ENCODE peak calls at places on chromosomes 4 and X, in nine cellular contexts. U is OCI-LY7; Z is suprapubic skin; B is mammary epithelial cell; C is SK-N-SH; P is PC-3; G is CD8-positive, alpha-beta memory T cell; I is fibroblast of lung; O is stomach. M is an unnamed sample. For H3K36me3 and H3K4me1, the result is how much of the 10 kb centered on the place peaks cover.

GRCh38 chrX:154476821-154477220 is 2.3 kb downstream of the LAGE3 start:
- DNase-seq in C (no peak), O (no peak), G (no peak), P (no peak), U (no peak), Z (no peak), B (no peak), I (no peak), M (no peak)

GRCh38 chr4:129561280-129561679 is 465.3 kb downstream of the C4orf33 start:
- DNase-seq in I (no peak), C (no peak), Z (no peak), O (no peak), U (no peak), G (no peak), B (no peak), P (no peak), M (no peak)

GRCh38 chr4:25441519-25442117 is 64.6 kb downstream of the ANAPC4 start:
- DNase-seq in O (peak), I (peak), B (peak), U (peak), C (peak), G (no peak), P (peak), Z (peak), M (peak)

GRCh38 chr4:38210396-38211114 is 250.4 kb downstream of the PTTG2 start:
- DNase-seq in P (no peak), G (no peak), C (no peak), B (no peak), O (no peak), Z (no peak), I (no peak), U (no peak), M (no peak)

GRCh38 chr4:42709392-42710065 is 52.6 kb upstream of the ATP8A1 start:
- DNase-seq in B (no peak), P (peak), C (no peak), U (no peak), Z (no peak), G (no peak), O (no peak), I (no peak), M (no peak)

GRCh38 chr4:106287353-106287969 is 28.5 kb downstream of the TBCK start:
- DNase-seq in Z (no peak), I (peak), B (peak), G (no peak), C (no peak), P (peak), O (no peak), U (no peak), M (no peak)

GRCh38 chr4:41318839-41319530 is 62.3 kb downstream of the UCHL1 start:
- DNase-seq in P (peak), C (no peak), G (no peak), U (no peak), I (no peak), Z (no peak), O (no peak), B (peak), M (no peak)

GRCh38 chr4:92265798-92266197 is 38.0 kb upstream of the GRID2 start:
- DNase-seq in I (no peak), Z (no peak), G (no peak), P (no peak), U (no peak), C (no peak), O (no peak), B (no peak), M (no peak)

GRCh38 chr4:152485726-152486276 is 50.1 kb downstream of the FBXW7 start:
- DNase-seq in C (no peak), P (peak), B (peak), I (peak), Z (no peak), O (no peak), U (no peak), G (no peak), M (no peak)

GRCh38 chr4:98631506-98631905 is 26.9 kb downstream of the TSPAN5 start:
- DNase-seq in Z (no peak), G (no peak), I (no peak), O (no peak), P (no peak), U (no peak), B (no peak), C (no peak), M (no peak)

GRCh38 chr4:154189346-154189745 is 302.3 kb downstream of the DCHS2 start:
- DNase-seq in C (no peak), B (peak), G (no peak), P (peak), O (no peak), Z (no peak), I (no peak), U (no peak), M (no peak)

GRCh38 chr4:41744572-41745291 is 3.8 kb downstream of the PHOX2B start:
- DNase-seq in P (no peak), B (no peak), U (no peak), Z (no peak), C (no peak), O (no peak), G (no peak), I (no peak), M (no peak)

GRCh38 chrX:9677098-9677739 is 88.4 kb downstream of the GPR143 start:
- DNase-seq in U (no peak), B (no peak), O (peak), P (peak), G (no peak), Z (no peak), I (peak), C (no peak), M (no peak)

GRCh38 chrX:31227250-31227649 is 155.4 kb upstream of the FTHL17 start:
- DNase-seq in G (no peak), Z (no peak), P (no peak), U (no peak), B (no peak), C (no peak), I (no peak), O (no peak), M (no peak)

GRCh38 chrX:155056877-155057792 is 13.8 kb downstream of the CMC4 start:
- DNase-seq in O (peak), B (peak), U (peak), G (peak), I (peak), P (peak), C (peak), Z (no peak), M (peak)

GRCh38 chrX:96619588-96619987 is 65.1 kb upstream of the DIAPH2 start:
- DNase-seq in G (no peak), I (peak), P (peak), O (no peak), Z (no peak), C (no peak), B (peak), U (no peak), M (no peak)

GRCh38 chr4:16078195-16078756 is 5.5 kb downstream of the PROM1 start:
- DNase-seq in O (no peak), P (no peak), B (peak), U (no peak), G (no peak), I (no peak), C (no peak), Z (no peak), M (no peak)

GRCh38 chrX:66633541-66633940 is 5.3 kb downstream of the EDA2R start:
- DNase-seq in C (no peak), B (peak), U (no peak), O (no peak), P (no peak), I (peak), G (no peak), Z (no peak), M (no peak)

GRCh38 chrX:74902806-74903205 is 22.4 kb downstream of the NEXMIF start:
- DNase-seq in C (no peak), P (no peak), I (no peak), B (no peak), U (no peak), G (no peak), Z (no peak), O (peak), M (no peak)

GRCh38 chr4:89368855-89369254 is 61.3 kb upstream of the GPRIN3 start:
- DNase-seq in I (no peak), O (no peak), B (no peak), Z (no peak), U (no peak), G (no peak), P (no peak), C (no peak), M (no peak)

GRCh38 chr4:147480891-147481576 is at the start of gene EDNRA:
- DNase-seq in I (peak), C (peak), Z (no peak), O (no peak), P (peak), U (no peak), G (no peak), B (no peak), M (peak)

GRCh38 chrX:71378752-71379151 is 12.6 kb downstream of the TAF1 start:
- DNase-seq in Z (no peak), P (no peak), C (no peak), G (no peak), O (no peak), U (no peak), I (no peak), B (no peak), M (no peak)

GRCh38 chr4:47827339-47828047 is 10.4 kb downstream of the CORIN start:
- DNase-seq in P (no peak), Z (no peak), U (no peak), I (no peak), B (no peak), C (no peak), G (no peak), O (no peak), M (no peak)

GRCh38 chr4:186676531-186677158 is 47.0 kb downstream of the FAT1 start:
- DNase-seq in G (no peak), O (no peak), C (no peak), P (peak), Z (no peak), B (peak), I (peak), U (no peak), M (no peak)

GRCh38 chrX:39984191-39984956 is 113.4 kb downstream of the BCOR start:
- DNase-seq in Z (no peak), P (no peak), B (peak), C (no peak), U (no peak), G (no peak), O (no peak), I (peak), M (no peak)

GRCh38 chr4:18109677-18110076 is 88.1 kb upstream of the LCORL start:
- DNase-seq in U (no peak), B (no peak), G (no peak), I (no peak), P (no peak), O (no peak), C (no peak), Z (no peak), M (no peak)

DNA sequence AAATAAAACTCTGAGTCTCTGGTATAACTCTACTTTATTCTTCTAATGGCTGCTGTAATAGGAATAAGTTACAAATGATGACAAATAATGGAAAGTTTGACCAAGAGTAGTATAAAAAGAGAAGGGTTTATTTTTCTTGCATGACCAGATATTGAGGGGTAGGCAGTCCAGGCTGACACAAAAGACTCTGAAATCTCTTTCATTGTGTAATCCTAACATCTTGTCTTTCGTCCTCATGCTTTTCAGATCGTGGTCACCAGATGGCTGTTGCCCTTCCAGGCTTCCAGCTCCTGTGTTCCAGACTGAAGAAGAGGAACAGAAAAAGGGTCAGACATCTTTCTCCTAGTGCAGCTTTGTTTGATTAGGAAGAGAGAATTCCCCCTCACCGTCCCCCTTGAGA is 176.9 kb upstream of the GK2 start:
- DNase-seq in G (no peak), U (no peak), Z (no peak), C (no peak), O (no peak), P (no peak), B (no peak), I (no peak), M (no peak)
- H3K4me3 ChIP-seq in G (no peak), U (no peak), Z (no peak), C (no peak), O (no peak), P (no peak), B (no peak), I (no peak), M (no peak)

DNA sequence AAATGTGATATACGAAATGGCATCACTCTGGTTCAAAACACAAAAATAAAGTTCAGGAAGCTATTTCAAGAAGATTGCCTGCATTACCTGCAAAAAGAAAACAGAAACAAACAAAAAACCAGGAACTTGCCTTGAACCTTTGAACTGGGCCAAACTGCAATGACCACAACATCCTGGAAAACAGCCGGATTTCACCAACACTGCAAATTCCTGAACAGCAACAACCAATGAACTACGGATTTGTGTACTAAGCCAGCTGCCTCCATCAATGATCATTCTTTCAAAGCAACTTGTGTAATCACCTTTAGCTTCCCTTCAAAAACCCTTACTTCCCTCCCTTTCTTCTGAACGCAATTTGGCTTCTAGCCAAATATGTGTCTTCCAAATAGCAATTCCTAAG is 98.6 kb upstream of the FAM47C start:
- DNase-seq in U (no peak), P (no peak), G (no peak), C (no peak), I (peak), Z (no peak), O (no peak), B (no peak), M (no peak)
- H3K36me3 ChIP-seq in U (under half), P (under half), G (under half), C (under half), I (under half), Z (under half), O (under half), B (under half), M (under half)

GRCh38 chr4:74822603-74823002 is 28.3 kb upstream of the BTC start:
- DNase-seq in Z (no peak), I (no peak), U (no peak), P (no peak), B (no peak), G (no peak), C (no peak), O (no peak), M (no peak)

GRCh38 chr4:74821541-74821940 is 27.2 kb upstream of the BTC start:
- DNase-seq in O (no peak), C (no peak), U (no peak), P (no peak), G (no peak), Z (no peak), B (no peak), I (no peak), M (no peak)

DNA sequence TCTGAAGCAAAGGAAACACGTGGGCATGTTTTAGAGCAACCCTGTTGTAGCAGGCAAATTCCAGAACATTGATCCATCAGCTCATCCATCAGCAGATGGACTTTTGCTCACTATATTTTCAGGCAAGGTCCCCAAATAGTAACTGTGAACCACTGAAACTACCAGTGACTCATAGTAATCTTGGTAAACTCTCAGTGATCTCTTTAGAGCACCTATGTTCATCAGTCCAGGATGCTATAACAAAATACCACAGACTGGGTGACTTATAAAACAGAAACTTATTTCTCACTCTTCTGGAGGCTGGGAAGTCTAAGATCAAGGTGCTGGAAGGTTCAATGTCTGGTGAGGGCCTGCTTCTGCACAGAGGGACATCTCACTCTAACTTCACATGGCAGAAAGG is 28.9 kb upstream of the BTC start:
- DNase-seq in U (no peak), O (no peak), Z (no peak), P (no peak), C (no peak), B (peak), G (no peak), I (no peak), M (no peak)
- H3K4me1 ChIP-seq in U (under half), O (under half), Z (under half), P (under half), C (under half), B (under half), G (under half), I (under half), M (under half)

GRCh38 chr4:7073526-7074390 is 5.9 kb upstream of the GRPEL1 start:
- DNase-seq in U (peak), O (no peak), C (peak), Z (no peak), B (peak), I (peak), G (no peak), P (peak), M (peak)

GRCh38 chr4:7076694-7077082 is 8.8 kb upstream of the GRPEL1 start:
- DNase-seq in B (no peak), O (no peak), I (no peak), G (no peak), U (no peak), P (no peak), Z (no peak), C (no peak), M (no peak)

GRCh38 chr4:7073059-7073458 is 5.2 kb upstream of the GRPEL1 start:
- DNase-seq in U (no peak), C (no peak), O (no peak), I (no peak), Z (no peak), B (no peak), P (no peak), G (no peak), M (no peak)

GRCh38 chr4:7075962-7076693 is 8.3 kb upstream of the GRPEL1 start:
- DNase-seq in O (no peak), Z (no peak), C (peak), G (no peak), P (no peak), I (no peak), U (no peak), B (no peak), M (no peak)

GRCh38 chr4:7074423-7074822 is 6.6 kb upstream of the GRPEL1 start:
- DNase-seq in P (peak), G (no peak), I (no peak), O (no peak), U (no peak), B (peak), Z (no peak), C (no peak), M (no peak)
- H3K4me3 ChIP-seq in P (no peak), G (no peak), I (no peak), O (no peak), U (no peak), B (no peak), Z (no peak), C (no peak), M (no peak)

GRCh38 chr4:112726041-112726440 is 89.1 kb downstream of the LARP7 start:
- DNase-seq in P (peak), Z (no peak), I (no peak), G (no peak), U (no peak), B (no peak), C (no peak), O (no peak), M (no peak)
- H3K36me3 ChIP-seq in P (under half), Z (under half), I (under half), G (under half), U (under half), B (under half), C (under half), O (under half), M (under half)

GRCh38 chr4:143358419-143358818 is 21.7 kb downstream of the GAB1 start:
- DNase-seq in B (no peak), U (no peak), G (no peak), O (no peak), P (no peak), I (no peak), Z (no peak), C (no peak), M (no peak)
- H3K4me1 ChIP-seq in B (half or more), U (half or more), G (under half), O (half or more), P (half or more), I (under half), Z (half or more), C (under half), M (under half)

M was measured in HAP-1.